ENCODE peak calls at places on chromosomes 13 and 19, in four cellular contexts. N is CD8-positive, alpha-beta T cell; E is Peyer's patch; U is uterus. V is an unnamed sample.

GRCh38 chr19:17762505-17763229 is 11.4 kb downstream of the FCHO1 start:
- DNase-seq in N (no peak), E (no peak), U (no peak), V (peak; percentile 63)

GRCh38 chr19:8340341-8341096 is 2.5 kb downstream of the KANK3 start:
- DNase-seq in N (no peak), E (no peak), U (peak; percentile 59), V (no peak)

GRCh38 chr19:49469828-49470614 is 4.0 kb upstream of the FLT3LG start:
- DNase-seq in N (peak; percentile 87), E (no peak), U (no peak), V (peak; percentile 77)

GRCh38 chr19:45170146-45171106 is 7.6 kb downstream of the TRAPPC6A start:
- DNase-seq in N (no peak), E (no peak), U (no peak), V (no peak)

GRCh38 chr19:44696939-44697669 is 1.8 kb upstream of the CEACAM16 start:
- DNase-seq in N (no peak), E (no peak), U (no peak), V (no peak)

GRCh38 chr13:41179593-41180250 is 14.6 kb downstream of the KBTBD7 start:
- DNase-seq in N (no peak), E (no peak), U (no peak), V (no peak)

GRCh38 chr19:45475537-45476348 is 7.9 kb downstream of the FOSB start:
- DNase-seq in N (no peak), E (no peak), U (no peak), V (no peak)

GRCh38 chr19:41189425-41190065 is 3.5 kb upstream of the CYP2S1 start:
- DNase-seq in N (no peak), E (no peak), U (no peak), V (no peak)

GRCh38 chr19:46067691-46068090 is 26.9 kb upstream of the IGFL4 start:
- DNase-seq in N (no peak), E (no peak), U (no peak), V (no peak)

GRCh38 chr13:21670006-21670882 is 629 bp upstream of the FGF9 start:
- DNase-seq in N (peak; percentile 81), E (peak; percentile 77), U (peak; percentile 57), V (peak; percentile 78)

GRCh38 chr19:17246681-17247425 is 1.1 kb upstream of the NR2F6 start:
- DNase-seq in N (no peak), E (peak; percentile 79), U (peak; percentile 51), V (peak; percentile 87)

GRCh38 chr13:103039183-103039582 is 27.0 kb downstream of the SLC10A2 start:
- DNase-seq in N (no peak), E (no peak), U (no peak), V (no peak)

GRCh38 chr13:57865600-57866294 is 234.2 kb downstream of the PCDH17 start:
- DNase-seq in N (no peak), E (no peak), U (no peak), V (no peak)

GRCh38 chr13:107531816-107532215 is 683.5 kb downstream of the LIG4 start:
- DNase-seq in N (no peak), E (no peak), U (no peak), V (no peak)

GRCh38 chr13:87057807-87058520 is 613.2 kb upstream of the SLITRK5 start:
- DNase-seq in N (no peak), E (no peak), U (no peak), V (peak; percentile 11)

GRCh38 chr19:58356236-58356970 is 3.1 kb upstream of the A1BG start:
- DNase-seq in N (peak; percentile 70), E (no peak), U (no peak), V (no peak)

GRCh38 chr13:67383358-67383757 is 153.2 kb upstream of the PCDH9 start:
- DNase-seq in N (no peak), E (no peak), U (no peak), V (no peak)

GRCh38 chr13:53781941-53782340 is 753.3 kb downstream of the OLFM4 start:
- DNase-seq in N (no peak), E (no peak), U (no peak), V (no peak)

GRCh38 chr13:28251462-28251861 is 113.1 kb downstream of the PAN3 start:
- DNase-seq in N (no peak), E (no peak), U (no peak), V (no peak)

GRCh38 chr19:7900401-7900870 is 3.2 kb upstream of the MAP2K7 start:
- DNase-seq in N (no peak), E (peak; percentile 36), U (no peak), V (peak; percentile 57)

GRCh38 chr13:112753868-112754267 is 64.0 kb downstream of the ATP11A start:
- DNase-seq in N (no peak), E (no peak), U (no peak), V (no peak)

GRCh38 chr19:1357695-1358094 is 26.0 kb upstream of the NDUFS7 start:
- DNase-seq in N (no peak), E (no peak), U (no peak), V (no peak)

GRCh38 chr19:4378886-4379285 is 21.5 kb downstream of the SH3GL1 start:
- DNase-seq in N (no peak), E (no peak), U (no peak), V (no peak)

GRCh38 chr19:52637718-52638585 is at the start of gene ZNF83:
- DNase-seq in N (peak; percentile 93), E (peak; percentile 97), U (peak; percentile 95), V (peak; percentile 99)

GRCh38 chr19:30625947-30626346 is 253.8 kb downstream of the ZNF536 start:
- DNase-seq in N (no peak), E (no peak), U (no peak), V (no peak)

GRCh38 chr13:42876270-42876714 is 94.9 kb downstream of the FAM216B start:
- DNase-seq in N (no peak), E (no peak), U (no peak), V (no peak)

GRCh38 chr13:106526748-106527488 is 8.5 kb downstream of the EFNB2 start:
- DNase-seq in N (no peak), E (no peak), U (no peak), V (no peak)

GRCh38 chr13:75761373-75761772 is 125.2 kb downstream of the LMO7 start:
- DNase-seq in N (no peak), E (no peak), U (no peak), V (no peak)

GRCh38 chr13:91586609-91587008 is 188.2 kb downstream of the GPC5 start:
- DNase-seq in N (no peak), E (no peak), U (no peak), V (no peak)

GRCh38 chr13:75402787-75403186 is 79.2 kb downstream of the TBC1D4 start:
- DNase-seq in N (no peak), E (no peak), U (peak; percentile 33), V (no peak)

GRCh38 chr13:88979465-88980180 is 1308.5 kb downstream of the SLITRK5 start:
- DNase-seq in N (no peak), E (no peak), U (no peak), V (no peak)

GRCh38 chr13:95950103-95950502 is 103.1 kb downstream of the UGGT2 start:
- DNase-seq in N (no peak), E (no peak), U (no peak), V (no peak)

DNA sequence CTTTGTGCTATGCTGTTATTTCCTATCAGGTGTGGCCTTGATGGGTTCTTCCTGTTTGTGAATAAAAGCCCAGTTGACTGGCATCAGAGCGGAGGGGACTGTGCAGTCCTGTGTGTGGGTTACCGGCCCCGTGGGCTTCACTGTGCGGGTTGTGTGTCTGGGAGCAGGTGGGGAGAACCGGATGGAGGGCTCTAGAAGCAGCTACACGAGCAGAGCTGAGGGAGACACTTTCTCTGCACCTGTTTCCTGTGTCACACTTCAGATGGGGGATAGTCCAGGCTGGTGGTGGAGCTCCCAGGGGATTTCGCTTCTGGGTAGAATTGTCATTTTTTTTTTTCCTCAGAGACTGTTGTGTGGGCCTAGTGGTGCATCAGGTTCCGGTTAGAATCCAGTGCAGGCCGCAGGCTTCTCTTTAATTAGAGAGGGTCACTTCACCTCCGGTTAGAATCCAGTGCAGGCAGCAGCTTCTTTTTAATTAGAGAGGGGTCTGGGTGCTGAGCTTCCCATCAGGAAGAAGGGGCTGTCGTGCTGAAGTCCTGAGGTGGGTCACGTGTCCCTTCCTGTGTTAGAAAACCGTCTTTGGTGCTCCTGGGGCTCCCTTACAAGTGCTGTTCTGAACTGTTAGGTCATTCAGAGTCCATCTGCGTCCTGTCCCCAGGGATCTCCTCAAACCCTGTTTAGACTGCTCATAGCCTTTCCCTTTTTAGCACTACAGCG is 69.7 kb downstream of the ARHGEF7 start:
- DNase-seq in N (peak; percentile 75), E (no peak), U (no peak), V (peak; percentile 76)
- TF ChIP-seq CTCF in N (no peak), E (no peak), U (no peak), V (no peak)

DNA sequence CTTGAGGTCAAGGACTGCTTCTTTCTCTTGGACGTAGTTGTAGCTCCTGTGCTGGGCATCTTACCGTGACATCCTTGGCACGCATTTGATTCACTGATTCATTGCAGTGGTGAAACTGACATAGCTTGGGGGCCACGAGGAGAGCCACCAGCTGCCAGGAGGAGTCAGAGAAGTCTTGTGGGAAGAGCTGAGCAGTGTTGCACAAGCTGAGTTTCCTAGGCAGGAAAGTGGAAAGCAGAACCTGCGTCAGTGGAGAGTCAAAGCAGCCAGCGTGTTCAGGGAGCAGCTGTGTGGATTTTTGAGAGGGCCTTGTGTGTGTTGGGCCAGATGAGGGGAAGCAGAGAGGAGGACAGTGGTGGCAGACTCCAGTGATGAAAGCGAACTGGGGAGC is 5.3 kb upstream of the GPR183 start:
- DNase-seq in N (no peak), E (no peak), U (peak; percentile 64), V (peak; percentile 46)
- H3K4me1 ChIP-seq in N (peaks cover 76% of the 10 kb centered on the region), E (no peaks in the 10 kb centered on the region), U (no peaks in the 10 kb centered on the region), V (peaks cover 9% of the 10 kb centered on the region)

GRCh38 chr13:49936085-49936942 is at the start of gene SPRYD7:
- DNase-seq in N (peak; percentile 97), E (peak; percentile 99), U (peak; percentile 99), V (peak; percentile 99)

GRCh38 chr13:49935171-49936084 is 712 bp downstream of the SPRYD7 start:
- DNase-seq in N (no peak), E (no peak), U (no peak), V (no peak)

GRCh38 chr13:49936943-49937273 is 768 bp upstream of the SPRYD7 start:
- DNase-seq in N (no peak), E (no peak), U (no peak), V (no peak)

GRCh38 chr13:49938274-49938673 is 2.1 kb upstream of the SPRYD7 start:
- DNase-seq in N (no peak), E (no peak), U (no peak), V (no peak)

GRCh38 chr13:49938921-49939320 is 2.8 kb upstream of the SPRYD7 start:
- DNase-seq in N (no peak), E (peak; percentile 91), U (no peak), V (peak; percentile 87)
- H3K4me3 ChIP-seq in N (no peak overlapping the region), E (no peak overlapping the region), U (no peak overlapping the region), V (no peak overlapping the region)

DNA sequence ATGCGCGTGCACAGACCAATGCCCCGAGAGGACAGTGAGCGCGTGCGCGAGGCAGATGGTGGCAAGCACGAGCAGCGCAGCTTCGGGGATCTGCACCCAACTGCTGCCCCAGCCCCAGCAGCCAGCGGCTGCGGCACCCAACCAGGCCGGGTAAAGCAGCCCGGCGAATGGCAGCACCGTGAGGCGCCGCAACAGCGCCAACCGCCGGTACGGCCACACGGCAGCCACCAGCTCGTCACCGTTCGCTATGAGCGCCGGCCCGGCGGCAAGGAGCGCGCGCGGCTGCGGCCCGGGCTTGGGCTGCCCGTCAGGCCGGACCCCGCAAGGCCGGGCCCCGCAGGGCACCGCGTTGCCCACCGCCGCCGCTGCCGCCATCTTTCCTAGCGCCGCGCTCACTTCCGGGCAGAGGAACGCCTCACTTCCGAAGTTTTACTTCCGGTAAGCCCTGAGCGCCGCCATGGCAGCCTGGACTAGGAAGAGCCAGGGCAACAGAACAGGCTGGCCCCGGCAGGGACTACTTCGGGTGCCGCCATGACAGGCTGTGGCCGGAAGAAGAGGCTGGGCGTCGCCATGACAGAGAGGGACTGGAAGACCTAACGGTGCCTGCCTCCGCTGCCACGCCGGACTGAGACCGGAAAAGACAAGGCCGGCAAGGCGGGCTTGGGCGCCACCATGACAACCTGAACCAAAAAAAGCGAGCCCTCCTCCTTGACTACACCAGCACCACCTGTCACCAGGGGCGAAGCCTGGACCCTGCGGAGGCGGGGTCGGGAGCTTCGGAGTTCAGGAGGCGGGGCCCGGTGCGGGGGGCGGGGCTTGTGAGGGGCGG is at the start of gene ATP13A1:
- DNase-seq in N (peak; percentile 96), E (peak; percentile 96), U (peak; percentile 96), V (peak; percentile 99)
- TF ChIP-seq CTCF in N (peak; percentile 34), E (peak; percentile 44), U (peak; percentile 18), V (peak; percentile 13)